ENCODE peak calls at places on chromosomes 5 and 9, in five cellular contexts. H is astrocyte; R is CD8-positive, alpha-beta memory T cell; W is PC-3; E is left ventricle myocardium inferior. T is an unnamed sample.
A peak's percentile ranks its signal among the peaks of the same experiment; 100 is the strongest.

GRCh38 chr5:67425514-67425913 is 228.9 kb upstream of the CD180 start:
- DNase-seq in H (peak; percentile 62), R (no peak), W (no peak), E (no peak), T (no peak)

GRCh38 chr9:3879731-3880493 is 354.1 kb upstream of the RFX3 start:
- DNase-seq in H (no peak), R (no peak), W (peak; percentile 60), E (no peak), T (no peak)

GRCh38 chr9:20606637-20607036 is 15.7 kb downstream of the MLLT3 start:
- DNase-seq in H (no peak), R (no peak), W (no peak), E (peak; percentile 45), T (no peak)

GRCh38 chr9:118563677-118564076 is 805.6 kb downstream of the BRINP1 start:
- DNase-seq in H (peak; percentile 5), R (no peak), W (no peak), E (no peak), T (no peak)

GRCh38 chr5:38595149-38595725 is 38.8 kb upstream of the LIFR start:
- DNase-seq in H (peak; percentile 75), R (no peak), W (peak; percentile 44), E (no peak), T (no peak)

GRCh38 chr9:125886365-125886764 is 139.2 kb downstream of the PBX3 start:
- DNase-seq in H (no peak), R (no peak), W (no peak), E (no peak), T (no peak)

GRCh38 chr5:106940986-106941385 is 729.8 kb downstream of the EFNA5 start:
- DNase-seq in H (peak; percentile 20), R (no peak), W (peak; percentile 85), E (no peak), T (no peak)

GRCh38 chr9:136726118-136726517 is 13.7 kb downstream of the DIPK1B start:
- DNase-seq in H (no peak), R (no peak), W (no peak), E (no peak), T (no peak)

GRCh38 chr9:94553029-94553938 is 1.6 kb upstream of the PCAT7 start:
- DNase-seq in H (no peak), R (no peak), W (peak; percentile 68), E (no peak), T (no peak)

GRCh38 chr5:55062039-55062779 is 38.2 kb downstream of the GZMK start:
- DNase-seq in H (no peak), R (peak; percentile 24), W (peak; percentile 24), E (no peak), T (no peak)

GRCh38 chr5:147396070-147396469 is 113.8 kb downstream of the DPYSL3 start:
- DNase-seq in H (no peak), R (no peak), W (no peak), E (peak; percentile 43), T (no peak)

GRCh38 chr5:77449277-77449676 is 42.8 kb downstream of the WDR41 start:
- DNase-seq in H (no peak), R (no peak), W (no peak), E (no peak), T (no peak)

GRCh38 chr5:118698774-118699173 is 289.6 kb downstream of the DTWD2 start:
- DNase-seq in H (no peak), R (no peak), W (no peak), E (no peak), T (no peak)

GRCh38 chr9:82466616-82467251 is 478.2 kb downstream of the SPATA31D1 start:
- DNase-seq in H (no peak), R (no peak), W (peak; percentile 29), E (no peak), T (no peak)

GRCh38 chr9:134650431-134651190 is 9.0 kb downstream of the COL5A1 start:
- DNase-seq in H (no peak), R (no peak), W (no peak), E (peak; percentile 12), T (no peak)

GRCh38 chr5:40678021-40678939 is 1.4 kb upstream of the PTGER4 start:
- DNase-seq in H (no peak), R (no peak), W (peak; percentile 58), E (no peak), T (no peak)

GRCh38 chr9:129285979-129286772 is 108.1 kb upstream of the IER5L start:
- DNase-seq in H (no peak), R (no peak), W (no peak), E (no peak), T (no peak)

GRCh38 chr5:2258861-2259260 is 376.1 kb upstream of the IRX4 start:
- DNase-seq in H (no peak), R (no peak), W (no peak), E (no peak), T (no peak)

GRCh38 chr5:2259494-2260107 is 376.9 kb upstream of the IRX4 start:
- DNase-seq in H (no peak), R (no peak), W (no peak), E (no peak), T (no peak)

GRCh38 chr5:2262620-2263019 is 379.9 kb upstream of the IRX4 start:
- DNase-seq in H (no peak), R (no peak), W (no peak), E (no peak), T (no peak)

GRCh38 chr5:2261002-2261703 is 378.4 kb upstream of the IRX4 start:
- DNase-seq in H (no peak), R (no peak), W (no peak), E (no peak), T (no peak)

GRCh38 chr5:2260211-2260985 is 377.7 kb upstream of the IRX4 start:
- DNase-seq in H (no peak), R (no peak), W (no peak), E (no peak), T (no peak)
- H3K9me3 ChIP-seq in H (peaks cover 21% of the 10 kb centered on the region), R (no peaks in the 10 kb centered on the region), W (no peaks in the 10 kb centered on the region), E (no peaks in the 10 kb centered on the region), T (no peaks in the 10 kb centered on the region)

GRCh38 chr9:26077860-26078259 is 399.6 kb upstream of the TUSC1 start:
- DNase-seq in H (no peak), R (no peak), W (no peak), E (no peak), T (no peak)
- H3K9me3 ChIP-seq in H (no peaks in the 10 kb centered on the region), R (no peaks in the 10 kb centered on the region), W (no peaks in the 10 kb centered on the region), E (peaks cover 45% of the 10 kb centered on the region), T (no peaks in the 10 kb centered on the region)

GRCh38 chr5:179129607-179130071 is 69.5 kb downstream of the ZNF354C start:
- DNase-seq in H (no peak), R (no peak), W (no peak), E (no peak), T (no peak)
- H3K9me3 ChIP-seq in H (peaks cover 3% of the 10 kb centered on the region), R (no peaks in the 10 kb centered on the region), W (no peaks in the 10 kb centered on the region), E (no peaks in the 10 kb centered on the region), T (no peaks in the 10 kb centered on the region)

DNA sequence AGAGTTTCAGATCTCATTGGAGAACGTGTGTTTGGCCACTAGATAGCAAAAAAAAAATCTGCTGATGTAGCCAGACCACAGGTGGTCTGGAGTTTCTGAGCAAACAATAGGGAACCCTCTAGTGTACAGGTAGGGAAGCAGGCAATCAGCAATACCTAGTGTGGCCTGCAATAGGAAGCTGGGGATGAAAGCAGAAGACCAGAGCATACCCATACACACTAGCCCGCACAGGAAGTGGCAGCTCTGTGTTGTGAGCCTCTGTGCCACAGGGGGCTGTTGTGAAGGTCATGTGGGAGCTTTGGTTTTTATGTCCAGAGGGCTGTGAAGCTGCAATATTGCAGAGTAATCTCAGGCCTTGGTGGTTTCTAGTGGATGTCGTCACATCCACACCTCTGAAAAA is 81.2 kb downstream of the MTAP start:
- DNase-seq in H (no peak), R (no peak), W (no peak), E (no peak), T (no peak)
- H3K9me3 ChIP-seq in H (no peaks in the 10 kb centered on the region), R (no peaks in the 10 kb centered on the region), W (no peaks in the 10 kb centered on the region), E (peaks cover 52% of the 10 kb centered on the region), T (no peaks in the 10 kb centered on the region)

GRCh38 chr9:25396828-25397227 is 281.4 kb downstream of the TUSC1 start:
- DNase-seq in H (no peak), R (no peak), W (no peak), E (no peak), T (no peak)

GRCh38 chr9:25397746-25398145 is 280.5 kb downstream of the TUSC1 start:
- DNase-seq in H (no peak), R (no peak), W (no peak), E (no peak), T (no peak)
- H3K9me3 ChIP-seq in H (no peaks in the 10 kb centered on the region), R (no peaks in the 10 kb centered on the region), W (no peaks in the 10 kb centered on the region), E (no peaks in the 10 kb centered on the region), T (no peaks in the 10 kb centered on the region)

GRCh38 chr5:180251887-180252286 is 40.0 kb downstream of the MAPK9 start:
- DNase-seq in H (no peak), R (no peak), W (no peak), E (no peak), T (no peak)
- H3K9me3 ChIP-seq in H (peaks cover 55% of the 10 kb centered on the region), R (peaks cover 14% of the 10 kb centered on the region), W (peaks cover 24% of the 10 kb centered on the region), E (peaks cover 100% of the 10 kb centered on the region), T (peaks cover 21% of the 10 kb centered on the region)

DNA sequence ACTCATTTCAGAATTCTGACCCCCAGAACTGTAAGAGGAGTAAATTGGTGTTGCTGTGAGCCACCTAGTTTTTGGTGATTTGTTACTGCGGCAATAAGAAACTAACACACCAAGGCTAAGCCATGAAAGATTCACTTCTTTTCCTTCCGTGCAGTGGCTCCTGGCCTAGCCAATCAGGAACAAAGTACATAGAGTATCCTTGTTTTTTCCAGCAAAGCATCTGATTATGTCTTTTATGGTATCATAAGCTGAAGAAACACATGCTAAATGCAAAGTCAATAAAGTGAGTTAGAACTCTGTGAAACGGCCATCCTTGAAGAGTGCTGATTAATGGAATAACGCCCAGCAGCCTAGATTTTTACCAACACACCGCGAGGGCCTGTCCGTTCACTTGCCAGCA is 11.4 kb downstream of the RNF130 start:
- DNase-seq in H (no peak), R (no peak), W (no peak), E (no peak), T (no peak)
- H3K9me3 ChIP-seq in H (no peaks in the 10 kb centered on the region), R (no peaks in the 10 kb centered on the region), W (no peaks in the 10 kb centered on the region), E (no peaks in the 10 kb centered on the region), T (no peaks in the 10 kb centered on the region)

GRCh38 chr9:99056876-99057664 is 47.8 kb upstream of the TGFBR1 start:
- DNase-seq in H (peak; percentile 96), R (no peak), W (peak; percentile 64), E (no peak), T (no peak)

GRCh38 chr9:99055384-99055783 is 49.5 kb upstream of the TGFBR1 start:
- DNase-seq in H (peak; percentile 90), R (no peak), W (peak; percentile 88), E (no peak), T (no peak)

GRCh38 chr9:99052849-99053715 is 51.8 kb upstream of the TGFBR1 start:
- DNase-seq in H (no peak), R (no peak), W (no peak), E (no peak), T (no peak)

GRCh38 chr9:99056186-99056585 is 48.7 kb upstream of the TGFBR1 start:
- DNase-seq in H (no peak), R (no peak), W (no peak), E (no peak), T (no peak)

DNA sequence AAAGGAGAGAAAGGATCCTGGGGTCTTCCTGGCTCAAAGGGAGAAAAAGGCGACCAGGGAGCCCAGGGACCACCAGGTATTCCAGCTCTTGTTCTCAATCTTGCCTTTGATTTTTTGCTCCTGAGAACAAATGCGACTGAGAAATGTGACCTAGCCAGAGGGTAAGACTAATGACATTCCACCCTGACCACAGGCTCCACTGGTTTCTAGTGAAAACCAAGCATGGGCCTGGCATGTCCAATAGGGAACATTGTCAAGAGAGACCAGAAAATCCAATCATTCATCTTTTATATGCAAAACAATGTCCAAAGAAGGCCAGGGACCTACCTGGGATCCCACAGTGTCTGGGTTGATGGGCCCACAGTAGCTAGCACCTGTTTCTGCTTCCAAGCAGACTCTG is 50.3 kb upstream of the TGFBR1 start:
- DNase-seq in H (peak; percentile 73), R (no peak), W (peak; percentile 64), E (no peak), T (no peak)
- H3K9me3 ChIP-seq in H (no peaks in the 10 kb centered on the region), R (no peaks in the 10 kb centered on the region), W (no peaks in the 10 kb centered on the region), E (no peaks in the 10 kb centered on the region), T (no peaks in the 10 kb centered on the region)

T was measured in T-helper 17 cell.